ENCODE peak calls at places on chromosome 20, in nine cellular contexts. V, B, N, Z, S, C, U, Y and E are unnamed samples.

GRCh38 chr20:20407891-20408805 is 40.2 kb downstream of the INSM1 start:
- DNase-seq in V (no peak), B (no peak), N (no peak), Z (peak; percentile 42), S (no peak), C (no peak), U (no peak), Y (no peak), E (peak; percentile 75)

GRCh38 chr20:59300341-59301081 is at the start of gene EDN3:
- DNase-seq in V (no peak), B (no peak), N (no peak), Z (no peak), S (no peak), C (no peak), U (no peak), Y (no peak), E (no peak)

GRCh38 chr20:53001502-53002301 is 29.5 kb downstream of the TSHZ2 start:
- DNase-seq in V (no peak), B (peak; percentile 64), N (no peak), Z (no peak), S (no peak), C (no peak), U (no peak), Y (no peak), E (no peak)

GRCh38 chr20:10666221-10667076 is 7.3 kb downstream of the JAG1 start:
- DNase-seq in V (no peak), B (no peak), N (no peak), Z (no peak), S (no peak), C (no peak), U (no peak), Y (no peak), E (no peak)

GRCh38 chr20:6665161-6665560 is 102.3 kb upstream of the BMP2 start:
- DNase-seq in V (no peak), B (no peak), N (no peak), Z (peak; percentile 17), S (no peak), C (no peak), U (no peak), Y (no peak), E (no peak)

GRCh38 chr20:1802385-1803215 is 92.6 kb upstream of the SIRPA start:
- DNase-seq in V (peak; percentile 51), B (peak; percentile 64), N (no peak), Z (peak; percentile 58), S (peak; percentile 70), C (peak; percentile 92), U (peak; percentile 59), Y (peak; percentile 57), E (no peak)

GRCh38 chr20:35579196-35579595 is 36.4 kb upstream of the SPAG4 start:
- DNase-seq in V (no peak), B (no peak), N (no peak), Z (no peak), S (no peak), C (no peak), U (no peak), Y (no peak), E (no peak)

GRCh38 chr20:25287631-25288290 is 39.9 kb downstream of the PYGB start:
- DNase-seq in V (no peak), B (no peak), N (no peak), Z (no peak), S (no peak), C (peak; percentile 36), U (peak; percentile 0), Y (no peak), E (no peak)

GRCh38 chr20:917416-917815 is 1.3 kb upstream of the ANGPT4 start:
- DNase-seq in V (no peak), B (no peak), N (no peak), Z (no peak), S (no peak), C (peak; percentile 26), U (no peak), Y (no peak), E (no peak)

GRCh38 chr20:4247898-4248858 is 232.8 kb upstream of the RNF24 start:
- DNase-seq in V (no peak), B (no peak), N (no peak), Z (no peak), S (no peak), C (no peak), U (no peak), Y (no peak), E (no peak)
- H3K4me3 ChIP-seq in V (peak overlapping the region; percentile 16), B (no peak overlapping the region), N (no peak overlapping the region), Z (no peak overlapping the region), S (no peak overlapping the region), C (no peak overlapping the region), U (no peak overlapping the region), Y (no peak overlapping the region), E (no peak overlapping the region)

GRCh38 chr20:38935285-38935684 is 9.1 kb downstream of the FAM83D start:
- DNase-seq in V (peak; percentile 6), B (no peak), N (no peak), Z (peak; percentile 26), S (no peak), C (no peak), U (no peak), Y (no peak), E (no peak)
- TF ChIP-seq CTCF in V (peak; percentile 27), B (no peak), N (no peak), Z (peak; percentile 43), S (no peak), C (peak; percentile 48), U (no peak), Y (no peak), E (no peak)

GRCh38 chr20:41770427-41770826 is 152.2 kb upstream of the CHD6 start:
- DNase-seq in V (no peak), B (no peak), N (no peak), Z (no peak), S (no peak), C (no peak), U (no peak), Y (no peak), E (no peak)
- H3K4me3 ChIP-seq in V (no peak overlapping the region), B (no peak overlapping the region), N (no peak overlapping the region), Z (no peak overlapping the region), S (no peak overlapping the region), C (no peak overlapping the region), U (no peak overlapping the region), Y (no peak overlapping the region), E (no peak overlapping the region)

GRCh38 chr20:61874421-61875068 is 191.1 kb downstream of the TAF4 start:
- DNase-seq in V (peak; percentile 2), B (no peak), N (no peak), Z (peak; percentile 45), S (peak; percentile 33), C (no peak), U (peak; percentile 4), Y (peak; percentile 74), E (peak; percentile 67)

GRCh38 chr20:61876931-61877330 is 188.8 kb downstream of the TAF4 start:
- DNase-seq in V (no peak), B (no peak), N (no peak), Z (no peak), S (no peak), C (no peak), U (no peak), Y (no peak), E (no peak)

GRCh38 chr20:61875221-61875885 is 190.3 kb downstream of the TAF4 start:
- DNase-seq in V (no peak), B (no peak), N (no peak), Z (no peak), S (peak; percentile 4), C (no peak), U (no peak), Y (no peak), E (no peak)

GRCh38 chr20:61877331-61877730 is 188.3 kb downstream of the TAF4 start:
- DNase-seq in V (no peak), B (no peak), N (no peak), Z (no peak), S (no peak), C (no peak), U (no peak), Y (no peak), E (no peak)

DNA sequence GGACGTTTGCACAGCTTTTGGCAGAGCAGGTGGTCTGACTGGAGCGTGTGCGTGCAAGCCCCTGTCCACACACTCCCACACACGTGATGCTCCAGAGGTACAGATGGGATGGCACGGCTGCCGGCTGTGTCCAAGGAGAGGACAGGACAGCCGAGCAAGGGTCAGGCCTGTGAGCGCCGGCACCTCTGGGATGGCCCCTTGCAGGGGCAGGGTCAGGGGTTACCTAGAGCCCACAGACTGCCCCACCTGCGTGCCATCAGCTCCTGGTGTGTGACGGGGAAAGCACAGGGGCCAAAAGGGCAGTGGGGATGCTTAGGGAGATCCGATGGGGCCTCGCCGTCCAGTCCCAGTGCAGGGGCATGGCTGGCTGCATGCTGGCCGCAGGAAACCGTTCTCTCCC is 189.7 kb downstream of the TAF4 start:
- DNase-seq in V (no peak), B (no peak), N (no peak), Z (no peak), S (no peak), C (no peak), U (no peak), Y (no peak), E (no peak)
- TF ChIP-seq CTCF in V (no peak), B (no peak), N (no peak), Z (no peak), S (no peak), C (no peak), U (no peak), Y (no peak), E (no peak)